ENCODE peak calls at places on chromosomes 13 and 19, in six cellular contexts. C is putamen; P is activated T-cell treated with anti-CD3 and anti-CD28 coated beads, Interleukin-2, amount 50 U/mL, for 72 hours; A is AML-193; R is kidney tubule cell; U is activated naive CD4-positive, alpha-beta T cell treated with anti-CD3 and anti-CD28 coated beads, Interleukin-2, amount 50 U/mL, for 72 hours. W is an unnamed sample.

GRCh38 chr19:1856345-1856697 is 7.1 kb downstream of the KLF16 start:
- DNase-seq in R (no peak), A (no peak), C (no peak), U (no peak), P (no peak), W (no peak)

GRCh38 chr13:100128373-100128772 is 39.5 kb downstream of the PCCA start:
- DNase-seq in C (no peak), U (no peak), P (peak; percentile 7), A (no peak), R (peak; percentile 52), W (no peak)

GRCh38 chr13:112143046-112143752 is 76.2 kb downstream of the SOX1 start:
- DNase-seq in A (no peak), R (no peak), P (no peak), C (no peak), U (no peak), W (no peak)

GRCh38 chr19:43470288-43470687 is 4.9 kb upstream of the LYPD3 start:
- DNase-seq in P (peak; percentile 53), A (no peak), C (no peak), R (no peak), U (peak; percentile 60), W (no peak)

GRCh38 chr13:98454389-98454881 is 122.5 kb downstream of the STK24 start:
- DNase-seq in U (no peak), A (no peak), C (peak; percentile 77), R (peak; percentile 65), P (no peak), W (no peak)

GRCh38 chr19:17243854-17244617 is 1.7 kb downstream of the NR2F6 start:
- DNase-seq in U (no peak), P (no peak), C (no peak), R (peak; percentile 65), A (peak; percentile 28), W (no peak)

GRCh38 chr13:66102864-66103263 is 1127.3 kb downstream of the PCDH9 start:
- DNase-seq in A (no peak), C (no peak), R (no peak), P (no peak), U (no peak), W (no peak)

GRCh38 chr19:20233105-20233504 is 66.1 kb downstream of the ZNF486 start:
- DNase-seq in P (no peak), U (no peak), C (no peak), A (no peak), R (no peak), W (no peak)

GRCh38 chr19:55119053-55119452 is 1.6 kb upstream of the PPP1R12C start:
- DNase-seq in U (no peak), C (no peak), P (no peak), R (no peak), A (no peak), W (peak; percentile 40)

GRCh38 chr13:77902319-77902963 is 16.2 kb downstream of the EDNRB start:
- DNase-seq in R (peak; percentile 58), C (no peak), P (no peak), A (no peak), U (no peak), W (no peak)

GRCh38 chr13:75514080-75515040 is 23.3 kb downstream of the COMMD6 start:
- DNase-seq in P (no peak), R (no peak), A (peak; percentile 33), U (no peak), C (no peak), W (no peak)

GRCh38 chr13:29435125-29435911 is 160.2 kb downstream of the SLC7A1 start:
- DNase-seq in C (no peak), R (peak; percentile 15), U (no peak), A (no peak), P (no peak), W (no peak)

GRCh38 chr19:39871362-39871761 is 25.2 kb upstream of the FBL start:
- DNase-seq in A (no peak), P (no peak), C (no peak), U (no peak), R (no peak), W (no peak)

GRCh38 chr19:2191456-2191931 is 27.8 kb downstream of the DOT1L start:
- DNase-seq in U (no peak), C (no peak), P (no peak), R (no peak), A (no peak), W (no peak)

GRCh38 chr19:461664-462551 is 1.1 kb upstream of the SHC2 start:
- DNase-seq in C (no peak), R (peak; percentile 22), U (no peak), P (peak; percentile 16), A (no peak), W (no peak)

GRCh38 chr13:37492741-37493514 is 105.6 kb downstream of the POSTN start:
- DNase-seq in U (no peak), R (peak; percentile 33), P (no peak), A (no peak), C (no peak), W (no peak)

GRCh38 chr19:10812902-10813404 is 23.1 kb downstream of the TMED1 start:
- DNase-seq in U (no peak), P (peak; percentile 68), R (peak; percentile 77), A (peak; percentile 69), C (no peak), W (peak; percentile 60)

GRCh38 chr13:29369060-29369743 is 226.3 kb downstream of the SLC7A1 start:
- DNase-seq in R (peak; percentile 45), U (no peak), A (peak; percentile 85), P (no peak), C (peak; percentile 39), W (no peak)

GRCh38 chr13:76647550-76647949 is 238.7 kb downstream of the KCTD12 start:
- DNase-seq in A (no peak), C (no peak), R (peak; percentile 45), P (no peak), U (no peak), W (no peak)

GRCh38 chr13:57629821-57630235 is 1.7 kb upstream of the PCDH17 start:
- DNase-seq in R (peak; percentile 75), U (no peak), C (peak; percentile 99), A (no peak), P (peak; percentile 44), W (peak; percentile 33)

GRCh38 chr19:22607653-22608430 is 26.3 kb upstream of the ZNF492 start:
- DNase-seq in C (no peak), A (no peak), P (no peak), R (no peak), U (no peak), W (no peak)

GRCh38 chr19:11987405-11988231 is 22.8 kb downstream of the ZNF763 start:
- DNase-seq in P (peak; percentile 92), C (peak; percentile 92), R (peak; percentile 94), A (peak; percentile 96), U (peak; percentile 91), W (peak; percentile 94)

GRCh38 chr13:48304132-48304876 is 753 bp downstream of the RB1 start:
- DNase-seq in C (peak; percentile 25), P (peak; percentile 23), U (peak; percentile 57), A (peak; percentile 64), R (peak; percentile 43), W (peak; percentile 46)

GRCh38 chr13:79941752-79942151 is 399.2 kb downstream of the SPRY2 start:
- DNase-seq in C (no peak), R (no peak), P (no peak), A (no peak), U (no peak), W (no peak)

GRCh38 chr13:98912846-98913245 is 65.0 kb downstream of the DOCK9 start:
- DNase-seq in P (no peak), R (no peak), C (no peak), A (no peak), U (no peak), W (no peak)

GRCh38 chr19:2575734-2576481 is 100.0 kb downstream of the GADD45B start:
- DNase-seq in U (peak; percentile 47), P (no peak), A (no peak), R (no peak), C (no peak), W (no peak)

GRCh38 chr19:58091251-58091995 is 6.6 kb downstream of the ZSCAN18 start:
- DNase-seq in A (no peak), R (no peak), C (no peak), P (no peak), U (no peak), W (no peak)

GRCh38 chr13:113209336-113209879 is at the start of gene CUL4A:
- DNase-seq in C (peak; percentile 74), U (no peak), R (peak; percentile 82), A (peak; percentile 40), P (peak; percentile 82), W (peak; percentile 82)

GRCh38 chr19:35592226-35592625 is 6.3 kb downstream of the PMIS2 start:
- DNase-seq in U (no peak), R (peak; percentile 54), C (no peak), P (no peak), A (peak; percentile 17), W (no peak)

GRCh38 chr19:4977299-4978174 is 8.6 kb downstream of the KDM4B start:
- DNase-seq in U (no peak), A (no peak), R (peak; percentile 77), C (no peak), P (no peak), W (no peak)

GRCh38 chr13:51330741-51331140 is 8.8 kb upstream of the SERPINE3 start:
- DNase-seq in C (peak; percentile 73), U (no peak), R (no peak), P (no peak), A (peak; percentile 69), W (no peak)

GRCh38 chr19:43809762-43810696 is 7.8 kb upstream of the LYPD5 start:
- DNase-seq in P (peak; percentile 15), C (no peak), R (peak; percentile 66), A (peak; percentile 73), U (no peak), W (no peak)

GRCh38 chr19:42253245-42254082 is 1.5 kb downstream of the ERF start:
- DNase-seq in P (peak; percentile 71), R (peak; percentile 57), A (peak; percentile 27), U (no peak), C (no peak), W (peak; percentile 74)

W was measured in activated CD4-positive, alpha-beta memory T cell treated with anti-CD3 and anti-CD28 coated beads, Interleukin-2, amount 10 ng/mL, durations not matched to agents 7 days and 5 days.